ENCODE peak calls at places on chromosome 1, in ten cellular contexts. F is T-helper 17 cell; D is epithelial cell of esophagus; M is stimulated activated CD4-positive, alpha-beta T cell treated with anti-CD3 and anti-CD28 coated beads, Interleukin-1b, Interleukin-23, amount 100 ng/mL, for 4 hours; Y is globus pallidus; H is NCI-H1092 treated with DMSO at 0.1 percent for 48 hours; G is NCI-H524 treated with DMSO at 0.1 percent for 48 hours; L is GOT3; Q is CD8-positive, alpha-beta T cell; W is activated T-helper 1 cell treated with anti-CD3 and anti-CD28 coated beads, Interleukin-2, amount 50 U/mL, for 16 hours. B is an unnamed sample.

GRCh38 chr1:45016090-45016697 is 4.1 kb downstream of the UROD start:
- DNase-seq in F (no peak), D (no peak), M (no peak), Y (no peak), H (no peak), G (no peak), L (no peak), Q (no peak), W (no peak), B (no peak)

GRCh38 chr1:243495442-243496172 is 239.8 kb downstream of the SDCCAG8 start:
- DNase-seq in F (no peak), D (no peak), M (no peak), Y (no peak), H (no peak), G (no peak), L (no peak), Q (no peak), W (no peak), B (no peak)

GRCh38 chr1:27752372-27752771 is 20.6 kb upstream of the STX12 start:
- DNase-seq in F (no peak), D (no peak), M (no peak), Y (no peak), H (peak; percentile 5), G (no peak), L (no peak), Q (no peak), W (no peak), B (no peak)

GRCh38 chr1:35192056-35192852 is 691 bp downstream of the SFPQ start:
- DNase-seq in F (peak; percentile 89), D (peak; percentile 82), M (peak; percentile 94), Y (peak; percentile 75), H (peak; percentile 76), G (no peak), L (peak; percentile 65), Q (peak; percentile 76), W (peak; percentile 72), B (peak; percentile 80)

GRCh38 chr1:156004843-156005593 is 15.7 kb downstream of the SSR2 start:
- DNase-seq in F (no peak), D (no peak), M (no peak), Y (no peak), H (no peak), G (no peak), L (no peak), Q (no peak), W (no peak), B (no peak)

GRCh38 chr1:83583351-83584014 is 415.4 kb downstream of the TTLL7 start:
- DNase-seq in F (no peak), D (peak; percentile 46), M (no peak), Y (peak; percentile 26), H (peak; percentile 26), G (peak; percentile 42), L (no peak), Q (no peak), W (no peak), B (peak; percentile 25)

GRCh38 chr1:55275151-55275748 is 60.1 kb upstream of the USP24 start:
- DNase-seq in F (no peak), D (peak; percentile 30), M (no peak), Y (peak; percentile 60), H (no peak), G (no peak), L (no peak), Q (no peak), W (no peak), B (no peak)

GRCh38 chr1:8551613-8552093 is 233.7 kb downstream of the SLC45A1 start:
- DNase-seq in F (no peak), D (no peak), M (no peak), Y (no peak), H (no peak), G (no peak), L (no peak), Q (no peak), W (no peak), B (no peak)

GRCh38 chr1:50348449-50349241 is 74.6 kb downstream of the DMRTA2 start:
- DNase-seq in F (no peak), D (peak; percentile 80), M (no peak), Y (peak; percentile 62), H (peak; percentile 63), G (peak; percentile 35), L (no peak), Q (no peak), W (no peak), B (peak; percentile 69)

GRCh38 chr1:44049839-44050238 is 18.6 kb upstream of the SLC6A9 start:
- DNase-seq in F (no peak), D (peak; percentile 91), M (no peak), Y (no peak), H (no peak), G (no peak), L (no peak), Q (no peak), W (no peak), B (no peak)

GRCh38 chr1:193542668-193543067 is 356.3 kb upstream of the B3GALT2 start:
- DNase-seq in F (no peak), D (peak; percentile 7), M (no peak), Y (no peak), H (no peak), G (no peak), L (no peak), Q (no peak), W (no peak), B (no peak)

GRCh38 chr1:55476445-55477015 is 261.4 kb upstream of the USP24 start:
- DNase-seq in F (no peak), D (no peak), M (no peak), Y (no peak), H (no peak), G (no peak), L (no peak), Q (no peak), W (no peak), B (no peak)

GRCh38 chr1:65924471-65924870 is 131.8 kb downstream of the PDE4B start:
- DNase-seq in F (no peak), D (peak; percentile 61), M (no peak), Y (no peak), H (no peak), G (no peak), L (no peak), Q (no peak), W (no peak), B (no peak)

GRCh38 chr1:84665703-84666317 is 24.5 kb downstream of the SSX2IP start:
- DNase-seq in F (no peak), D (no peak), M (no peak), Y (no peak), H (no peak), G (no peak), L (no peak), Q (no peak), W (no peak), B (no peak)